ENCODE peak calls at places on chromosome 17, in seven cellular contexts. F, Z, N, C, S, U and P are unnamed samples.

GRCh38 chr17:50044483-50044882 is 11.4 kb upstream of the ITGA3 start:
- DNase-seq in S (no peak), N (no peak), C (no peak), U (no peak), Z (no peak), F (no peak), P (no peak)

GRCh38 chr17:2700491-2701141 is 10.9 kb downstream of the CLUH start:
- DNase-seq in S (no peak), F (no peak), U (no peak), Z (peak), C (no peak), N (no peak), P (no peak)

GRCh38 chr17:78870621-78871020 is 30.0 kb upstream of the USP36 start:
- DNase-seq in Z (no peak), C (no peak), U (no peak), S (no peak), N (no peak), F (no peak), P (no peak)

GRCh38 chr17:59746849-59747445 is 39.5 kb downstream of the VMP1 start:
- DNase-seq in Z (peak), S (no peak), C (no peak), U (no peak), N (no peak), F (no peak), P (no peak)

GRCh38 chr17:16886655-16887322 is 85.1 kb downstream of the TNFRSF13B start:
- DNase-seq in S (no peak), F (no peak), N (no peak), Z (no peak), C (no peak), U (no peak), P (no peak)

GRCh38 chr17:44308320-44308818 is at the start of gene RUNDC3A:
- DNase-seq in Z (peak), U (peak), N (no peak), F (peak), S (peak), C (peak), P (peak)

GRCh38 chr17:38885728-38886642 is 16.1 kb downstream of the LASP1 start:
- DNase-seq in S (no peak), N (no peak), U (no peak), F (no peak), Z (peak), C (no peak), P (no peak)

GRCh38 chr17:75261336-75262111 is at the start of the genes GGA3 and MRPS7:
- DNase-seq in F (peak), S (peak), N (peak), U (peak), C (peak), Z (peak), P (peak)

GRCh38 chr17:38728290-38728831 is 1.8 kb upstream of the CISD3 start:
- DNase-seq in N (no peak), C (peak), Z (no peak), S (peak), U (peak), F (no peak), P (peak)

GRCh38 chr17:7836596-7837374 is 2.8 kb downstream of the KDM6B start:
- DNase-seq in C (peak), F (peak), Z (peak), S (peak), U (peak), N (no peak), P (peak)

GRCh38 chr17:82217530-82218204 is 5.0 kb upstream of the CCDC57 start:
- DNase-seq in N (peak), Z (peak), S (no peak), C (no peak), U (no peak), F (peak), P (no peak)

GRCh38 chr17:73228748-73229236 is 32.9 kb downstream of the CPSF4L start:
- DNase-seq in Z (peak), F (peak), U (no peak), S (peak), N (peak), C (no peak), P (peak)

GRCh38 chr17:81480140-81480917 is 32.3 kb downstream of the ACTG1 start:
- DNase-seq in F (no peak), Z (peak), N (no peak), U (no peak), S (no peak), C (no peak), P (no peak)

GRCh38 chr17:76527430-76528111 is 9.9 kb downstream of the CYGB start:
- DNase-seq in N (no peak), S (peak), U (peak), Z (peak), C (no peak), F (peak), P (peak)

GRCh38 chr17:76670020-76670707 is 26.6 kb upstream of the ST6GALNAC1 start:
- DNase-seq in C (no peak), F (peak), U (no peak), S (no peak), Z (peak), N (no peak), P (no peak)

GRCh38 chr17:76866203-76866602 is 2.0 kb upstream of the MGAT5B start:
- DNase-seq in Z (no peak), F (no peak), S (no peak), C (no peak), N (no peak), U (no peak), P (no peak)

GRCh38 chr17:5198472-5198871 is 6.8 kb upstream of the ZNF594 start:
- DNase-seq in U (no peak), S (no peak), C (no peak), Z (no peak), N (no peak), F (no peak), P (no peak)